ENCODE peak calls at places on chromosomes 1 and 21, in ten cellular contexts. One of them, this sample, is unnamed.

GRCh38 chr1:27403065-27403726 is 10.8 kb downstream of the GPR3 start:
- DNase-seq in mesothelial cell of epicardium: no peak
- DNase-seq in anterior cingulate cortex: peak
- DNase-seq in mucosa of gallbladder: peak
- DNase-seq in stimulated activated CD8-positive, alpha-beta memory T cell treated with anti-CD3 and anti-CD28 coated beads, Interleukin-15, amount 100 ng/mL, for 24 hours: no peak
- DNase-seq in A172: no peak
- DNase-seq in SW480: no peak
- DNase-seq in COR-L47: no peak
- DNase-seq in endothelial cell: no peak
- DNase-seq in PC-3: peak
- DNase-seq in this sample: no peak

GRCh38 chr21:44630440-44630839 is 3.5 kb downstream of the KRTAP10-9 start:
- DNase-seq in stimulated activated CD8-positive, alpha-beta memory T cell treated with anti-CD3 and anti-CD28 coated beads, Interleukin-15, amount 100 ng/mL, for 24 hours: no peak
- DNase-seq in mesothelial cell of epicardium: no peak
- DNase-seq in COR-L47: no peak
- DNase-seq in SW480: no peak
- DNase-seq in endothelial cell: no peak
- DNase-seq in A172: no peak
- DNase-seq in PC-3: no peak
- DNase-seq in mucosa of gallbladder: no peak
- DNase-seq in anterior cingulate cortex: no peak
- DNase-seq in this sample: no peak

GRCh38 chr1:243917177-243917862 is 67.3 kb upstream of the AKT3 start:
- DNase-seq in COR-L47: peak
- DNase-seq in stimulated activated CD8-positive, alpha-beta memory T cell treated with anti-CD3 and anti-CD28 coated beads, Interleukin-15, amount 100 ng/mL, for 24 hours: no peak
- DNase-seq in A172: peak
- DNase-seq in anterior cingulate cortex: peak
- DNase-seq in endothelial cell: peak
- DNase-seq in SW480: no peak
- DNase-seq in PC-3: peak
- DNase-seq in mucosa of gallbladder: peak
- DNase-seq in mesothelial cell of epicardium: no peak
- DNase-seq in this sample: no peak

GRCh38 chr1:27045973-27046558 is 33.4 kb upstream of the TENT5B start:
- DNase-seq in COR-L47: peak
- DNase-seq in mesothelial cell of epicardium: peak
- DNase-seq in SW480: peak
- DNase-seq in endothelial cell: peak
- DNase-seq in PC-3: peak
- DNase-seq in A172: peak
- DNase-seq in mucosa of gallbladder: peak
- DNase-seq in stimulated activated CD8-positive, alpha-beta memory T cell treated with anti-CD3 and anti-CD28 coated beads, Interleukin-15, amount 100 ng/mL, for 24 hours: peak
- DNase-seq in anterior cingulate cortex: no peak
- DNase-seq in this sample: peak

GRCh38 chr21:36504067-36505058 is 24.4 kb upstream of the CLDN14 start:
- DNase-seq in PC-3: peak
- DNase-seq in mucosa of gallbladder: peak
- DNase-seq in anterior cingulate cortex: no peak
- DNase-seq in A172: peak
- DNase-seq in endothelial cell: peak
- DNase-seq in SW480: peak
- DNase-seq in stimulated activated CD8-positive, alpha-beta memory T cell treated with anti-CD3 and anti-CD28 coated beads, Interleukin-15, amount 100 ng/mL, for 24 hours: no peak
- DNase-seq in COR-L47: peak
- DNase-seq in mesothelial cell of epicardium: no peak
- DNase-seq in this sample: no peak

GRCh38 chr1:43789604-43790288 is 82.4 kb downstream of the ST3GAL3 start:
- DNase-seq in mucosa of gallbladder: no peak
- DNase-seq in COR-L47: no peak
- DNase-seq in endothelial cell: no peak
- DNase-seq in A172: no peak
- DNase-seq in stimulated activated CD8-positive, alpha-beta memory T cell treated with anti-CD3 and anti-CD28 coated beads, Interleukin-15, amount 100 ng/mL, for 24 hours: no peak
- DNase-seq in PC-3: peak
- DNase-seq in mesothelial cell of epicardium: no peak
- DNase-seq in anterior cingulate cortex: no peak
- DNase-seq in SW480: no peak
- DNase-seq in this sample: no peak

GRCh38 chr1:194616835-194617234 is 1430.4 kb upstream of the B3GALT2 start:
- DNase-seq in anterior cingulate cortex: no peak
- DNase-seq in COR-L47: no peak
- DNase-seq in mesothelial cell of epicardium: no peak
- DNase-seq in endothelial cell: no peak
- DNase-seq in mucosa of gallbladder: no peak
- DNase-seq in stimulated activated CD8-positive, alpha-beta memory T cell treated with anti-CD3 and anti-CD28 coated beads, Interleukin-15, amount 100 ng/mL, for 24 hours: no peak
- DNase-seq in SW480: no peak
- DNase-seq in A172: no peak
- DNase-seq in PC-3: no peak
- DNase-seq in this sample: no peak

GRCh38 chr1:3785458-3786157 is 10.7 kb downstream of the LRRC47 start:
- DNase-seq in endothelial cell: peak
- DNase-seq in PC-3: peak
- DNase-seq in SW480: no peak
- DNase-seq in A172: no peak
- DNase-seq in stimulated activated CD8-positive, alpha-beta memory T cell treated with anti-CD3 and anti-CD28 coated beads, Interleukin-15, amount 100 ng/mL, for 24 hours: no peak
- DNase-seq in COR-L47: no peak
- DNase-seq in mucosa of gallbladder: no peak
- DNase-seq in mesothelial cell of epicardium: no peak
- DNase-seq in anterior cingulate cortex: no peak
- DNase-seq in this sample: no peak

GRCh38 chr1:243343970-243344749 is 88.3 kb downstream of the SDCCAG8 start:
- DNase-seq in COR-L47: peak
- DNase-seq in anterior cingulate cortex: no peak
- DNase-seq in A172: peak
- DNase-seq in mesothelial cell of epicardium: no peak
- DNase-seq in SW480: peak
- DNase-seq in stimulated activated CD8-positive, alpha-beta memory T cell treated with anti-CD3 and anti-CD28 coated beads, Interleukin-15, amount 100 ng/mL, for 24 hours: no peak
- DNase-seq in endothelial cell: no peak
- DNase-seq in PC-3: peak
- DNase-seq in mucosa of gallbladder: no peak
- DNase-seq in this sample: no peak

GRCh38 chr1:53573931-53574330 is 114.7 kb downstream of the DMRTB1 start:
- DNase-seq in mucosa of gallbladder: no peak
- DNase-seq in PC-3: no peak
- DNase-seq in endothelial cell: no peak
- DNase-seq in stimulated activated CD8-positive, alpha-beta memory T cell treated with anti-CD3 and anti-CD28 coated beads, Interleukin-15, amount 100 ng/mL, for 24 hours: no peak
- DNase-seq in A172: no peak
- DNase-seq in SW480: no peak
- DNase-seq in mesothelial cell of epicardium: peak
- DNase-seq in COR-L47: no peak
- DNase-seq in anterior cingulate cortex: no peak
- DNase-seq in this sample: no peak

GRCh38 chr1:153670257-153670858 is 435 bp downstream of the ILF2 start:
- DNase-seq in endothelial cell: no peak
- DNase-seq in SW480: no peak
- DNase-seq in A172: no peak
- DNase-seq in mesothelial cell of epicardium: no peak
- DNase-seq in COR-L47: no peak
- DNase-seq in stimulated activated CD8-positive, alpha-beta memory T cell treated with anti-CD3 and anti-CD28 coated beads, Interleukin-15, amount 100 ng/mL, for 24 hours: no peak
- DNase-seq in anterior cingulate cortex: no peak
- DNase-seq in mucosa of gallbladder: no peak
- DNase-seq in PC-3: no peak
- DNase-seq in this sample: no peak

GRCh38 chr1:157993179-157994080 is at the start of gene KIRREL1:
- DNase-seq in A172: peak
- DNase-seq in COR-L47: peak
- DNase-seq in PC-3: peak
- DNase-seq in stimulated activated CD8-positive, alpha-beta memory T cell treated with anti-CD3 and anti-CD28 coated beads, Interleukin-15, amount 100 ng/mL, for 24 hours: no peak
- DNase-seq in anterior cingulate cortex: no peak
- DNase-seq in SW480: peak
- DNase-seq in mucosa of gallbladder: peak
- DNase-seq in endothelial cell: peak
- DNase-seq in mesothelial cell of epicardium: no peak
- DNase-seq in this sample: peak

GRCh38 chr1:98681812-98682211 is 20.3 kb downstream of the SNX7 start:
- DNase-seq in stimulated activated CD8-positive, alpha-beta memory T cell treated with anti-CD3 and anti-CD28 coated beads, Interleukin-15, amount 100 ng/mL, for 24 hours: no peak
- DNase-seq in anterior cingulate cortex: no peak
- DNase-seq in SW480: no peak
- DNase-seq in COR-L47: no peak
- DNase-seq in mucosa of gallbladder: no peak
- DNase-seq in PC-3: no peak
- DNase-seq in A172: no peak
- DNase-seq in endothelial cell: no peak
- DNase-seq in mesothelial cell of epicardium: no peak
- DNase-seq in this sample: no peak

GRCh38 chr21:45586289-45586858 is 44.1 kb upstream of the SLC19A1 start:
- DNase-seq in mucosa of gallbladder: no peak
- DNase-seq in endothelial cell: no peak
- DNase-seq in SW480: no peak
- DNase-seq in PC-3: peak
- DNase-seq in COR-L47: no peak
- DNase-seq in A172: peak
- DNase-seq in mesothelial cell of epicardium: no peak
- DNase-seq in stimulated activated CD8-positive, alpha-beta memory T cell treated with anti-CD3 and anti-CD28 coated beads, Interleukin-15, amount 100 ng/mL, for 24 hours: no peak
- DNase-seq in anterior cingulate cortex: no peak
- DNase-seq in this sample: no peak

GRCh38 chr1:54407957-54408700 is 1.9 kb upstream of the SSBP3 start:
- DNase-seq in mesothelial cell of epicardium: no peak
- DNase-seq in COR-L47: no peak
- DNase-seq in stimulated activated CD8-positive, alpha-beta memory T cell treated with anti-CD3 and anti-CD28 coated beads, Interleukin-15, amount 100 ng/mL, for 24 hours: no peak
- DNase-seq in PC-3: peak
- DNase-seq in A172: peak
- DNase-seq in endothelial cell: no peak
- DNase-seq in mucosa of gallbladder: peak
- DNase-seq in SW480: peak
- DNase-seq in anterior cingulate cortex: peak
- DNase-seq in this sample: no peak